ENCODE peak calls at places on chromosomes 5 and 9, in nine cellular contexts. M, A, N, U, J, V, S, B and K are unnamed samples.

GRCh38 chr5:176850371-176851245 is 40.2 kb downstream of the UNC5A start:
- DNase-seq in M (no peak), A (no peak), N (no peak), U (no peak), J (no peak), V (no peak), S (no peak), B (no peak), K (no peak)

GRCh38 chr9:132451276-132451675 is 41.3 kb downstream of the CFAP77 start:
- DNase-seq in M (no peak), A (no peak), N (no peak), U (no peak), J (no peak), V (peak), S (no peak), B (no peak), K (no peak)

GRCh38 chr5:111069839-111070238 is 1.7 kb upstream of the TSLP start:
- DNase-seq in M (no peak), A (no peak), N (no peak), U (no peak), J (no peak), V (no peak), S (no peak), B (no peak), K (no peak)

GRCh38 chr9:18275313-18275990 is 198.5 kb upstream of the ADAMTSL1 start:
- DNase-seq in M (no peak), A (no peak), N (no peak), U (no peak), J (no peak), V (no peak), S (no peak), B (no peak), K (no peak)

GRCh38 chr9:35822926-35823325 is 5.6 kb downstream of the FAM221B start:
- DNase-seq in M (no peak), A (no peak), N (no peak), U (no peak), J (no peak), V (no peak), S (no peak), B (no peak), K (no peak)

GRCh38 chr9:136310273-136311030 is 6.6 kb upstream of the CCDC187 start:
- DNase-seq in M (no peak), A (no peak), N (no peak), U (peak), J (no peak), V (no peak), S (no peak), B (no peak), K (no peak)

GRCh38 chr5:127995556-127995955 is 88.0 kb upstream of the SLC12A2 start:
- DNase-seq in M (no peak), A (no peak), N (no peak), U (no peak), J (no peak), V (no peak), S (no peak), B (no peak), K (no peak)

GRCh38 chr5:114185274-114185673 is 176.6 kb upstream of the KCNN2 start:
- DNase-seq in M (peak), A (no peak), N (no peak), U (peak), J (no peak), V (no peak), S (no peak), B (no peak), K (peak)

GRCh38 chr5:133287500-133287899 is 235.7 kb downstream of the HSPA4 start:
- DNase-seq in M (peak), A (no peak), N (peak), U (no peak), J (no peak), V (no peak), S (peak), B (no peak), K (peak)

GRCh38 chr5:32276173-32276853 is 36.4 kb downstream of the MTMR12 start:
- DNase-seq in M (peak), A (no peak), N (no peak), U (no peak), J (no peak), V (no peak), S (no peak), B (no peak), K (peak)

GRCh38 chr9:120867676-120868338 is 9.2 kb downstream of the PHF19 start:
- DNase-seq in M (no peak), A (no peak), N (peak), U (no peak), J (no peak), V (no peak), S (no peak), B (no peak), K (no peak)

GRCh38 chr5:160369990-160370712 is at the start of gene C1QTNF2:
- DNase-seq in M (peak), A (peak), N (no peak), U (peak), J (no peak), V (no peak), S (peak), B (no peak), K (peak)